ENCODE peak calls at places on chromosomes 1 and 21, in eight cellular contexts. One of them, this sample, is unnamed.

GRCh38 chr1:192958871-192959270 is 100.3 kb downstream of the UCHL5 start:
- DNase-seq in CD4-positive, alpha-beta T cell: no peak
- DNase-seq in adrenal gland: no peak
- DNase-seq in heart right ventricle: no peak
- DNase-seq in uterus: no peak
- DNase-seq in stomach: no peak
- DNase-seq in Peyer's patch: no peak
- DNase-seq in mammary epithelial cell: no peak
- DNase-seq in this sample: no peak

GRCh38 chr1:7046891-7047290 is 261.6 kb downstream of the CAMTA1 start:
- DNase-seq in Peyer's patch: no peak
- DNase-seq in adrenal gland: no peak
- DNase-seq in uterus: no peak
- DNase-seq in heart right ventricle: no peak
- DNase-seq in stomach: no peak
- DNase-seq in mammary epithelial cell: no peak
- DNase-seq in CD4-positive, alpha-beta T cell: no peak
- DNase-seq in this sample: no peak

GRCh38 chr1:174815036-174815435 is 184.7 kb upstream of the CACYBP start:
- DNase-seq in uterus: no peak
- DNase-seq in mammary epithelial cell: peak; percentile 92
- DNase-seq in stomach: no peak
- DNase-seq in adrenal gland: no peak
- DNase-seq in heart right ventricle: no peak
- DNase-seq in CD4-positive, alpha-beta T cell: no peak
- DNase-seq in Peyer's patch: no peak
- DNase-seq in this sample: peak; percentile 80

GRCh38 chr1:204650911-204651570 is 34.5 kb downstream of the LRRN2 start:
- DNase-seq in mammary epithelial cell: no peak
- DNase-seq in stomach: no peak
- DNase-seq in heart right ventricle: no peak
- DNase-seq in uterus: no peak
- DNase-seq in CD4-positive, alpha-beta T cell: no peak
- DNase-seq in Peyer's patch: no peak
- DNase-seq in adrenal gland: no peak
- DNase-seq in this sample: no peak

GRCh38 chr1:25065246-25066238 is 135.5 kb upstream of the RUNX3 start:
- DNase-seq in stomach: no peak
- DNase-seq in heart right ventricle: peak; percentile 19
- DNase-seq in Peyer's patch: no peak
- DNase-seq in CD4-positive, alpha-beta T cell: no peak
- DNase-seq in adrenal gland: no peak
- DNase-seq in uterus: no peak
- DNase-seq in mammary epithelial cell: no peak
- DNase-seq in this sample: no peak

GRCh38 chr1:6385673-6386191 is 7.8 kb downstream of the ACOT7 start:
- DNase-seq in stomach: no peak
- DNase-seq in mammary epithelial cell: peak; percentile 99
- DNase-seq in adrenal gland: peak; percentile 39
- DNase-seq in Peyer's patch: no peak
- DNase-seq in uterus: no peak
- DNase-seq in CD4-positive, alpha-beta T cell: no peak
- DNase-seq in heart right ventricle: peak; percentile 28
- DNase-seq in this sample: peak; percentile 98

GRCh38 chr21:14119038-14119437 is 91.7 kb downstream of the LIPI start:
- DNase-seq in CD4-positive, alpha-beta T cell: no peak
- DNase-seq in uterus: no peak
- DNase-seq in heart right ventricle: no peak
- DNase-seq in adrenal gland: no peak
- DNase-seq in mammary epithelial cell: no peak
- DNase-seq in stomach: no peak
- DNase-seq in Peyer's patch: no peak
- DNase-seq in this sample: no peak

GRCh38 chr1:51570063-51570720 is 46.7 kb upstream of the OSBPL9 start:
- DNase-seq in Peyer's patch: no peak
- DNase-seq in stomach: no peak
- DNase-seq in CD4-positive, alpha-beta T cell: no peak
- DNase-seq in adrenal gland: no peak
- DNase-seq in mammary epithelial cell: no peak
- DNase-seq in uterus: no peak
- DNase-seq in heart right ventricle: no peak
- DNase-seq in this sample: peak; percentile 42

GRCh38 chr1:202812176-202813026 is 1.6 kb downstream of the PCAT6 start:
- DNase-seq in stomach: no peak
- DNase-seq in uterus: no peak
- DNase-seq in CD4-positive, alpha-beta T cell: no peak
- DNase-seq in heart right ventricle: no peak
- DNase-seq in mammary epithelial cell: peak; percentile 51
- DNase-seq in adrenal gland: no peak
- DNase-seq in Peyer's patch: no peak
- DNase-seq in this sample: no peak

GRCh38 chr1:20099533-20099932 is 19.8 kb downstream of the PLA2G2D start:
- DNase-seq in stomach: no peak
- DNase-seq in Peyer's patch: no peak
- DNase-seq in uterus: no peak
- DNase-seq in CD4-positive, alpha-beta T cell: no peak
- DNase-seq in mammary epithelial cell: no peak
- DNase-seq in adrenal gland: no peak
- DNase-seq in heart right ventricle: no peak
- DNase-seq in this sample: no peak

GRCh38 chr21:36471254-36471723 is 8.6 kb downstream of the CLDN14 start:
- DNase-seq in adrenal gland: peak; percentile 30
- DNase-seq in Peyer's patch: no peak
- DNase-seq in uterus: no peak
- DNase-seq in CD4-positive, alpha-beta T cell: no peak
- DNase-seq in mammary epithelial cell: peak; percentile 34
- DNase-seq in stomach: no peak
- DNase-seq in heart right ventricle: no peak
- DNase-seq in this sample: peak; percentile 52

GRCh38 chr1:235045034-235045690 is 83.5 kb downstream of the TOMM20 start:
- DNase-seq in heart right ventricle: no peak
- DNase-seq in uterus: no peak
- DNase-seq in Peyer's patch: no peak
- DNase-seq in adrenal gland: no peak
- DNase-seq in stomach: no peak
- DNase-seq in mammary epithelial cell: no peak
- DNase-seq in CD4-positive, alpha-beta T cell: no peak
- DNase-seq in this sample: no peak

GRCh38 chr1:108708726-108709660 is 3.7 kb upstream of the FNDC7 start:
- DNase-seq in uterus: no peak
- DNase-seq in CD4-positive, alpha-beta T cell: peak; percentile 47
- DNase-seq in Peyer's patch: peak; percentile 41
- DNase-seq in heart right ventricle: no peak
- DNase-seq in stomach: no peak
- DNase-seq in adrenal gland: no peak
- DNase-seq in mammary epithelial cell: peak; percentile 11
- DNase-seq in this sample: no peak

GRCh38 chr1:201683397-201683796 is 144.5 kb downstream of the NAV1 start:
- DNase-seq in heart right ventricle: no peak
- DNase-seq in Peyer's patch: no peak
- DNase-seq in adrenal gland: no peak
- DNase-seq in uterus: no peak
- DNase-seq in CD4-positive, alpha-beta T cell: no peak
- DNase-seq in stomach: no peak
- DNase-seq in mammary epithelial cell: no peak
- DNase-seq in this sample: no peak

GRCh38 chr1:153956997-153957715 is 1.3 kb downstream of the CRTC2 start:
- DNase-seq in CD4-positive, alpha-beta T cell: no peak
- DNase-seq in heart right ventricle: no peak
- DNase-seq in mammary epithelial cell: no peak
- DNase-seq in adrenal gland: no peak
- DNase-seq in Peyer's patch: no peak
- DNase-seq in uterus: no peak
- DNase-seq in stomach: no peak
- DNase-seq in this sample: no peak

GRCh38 chr21:37514038-37514665 is 147.6 kb downstream of the DYRK1A start:
- DNase-seq in heart right ventricle: no peak
- DNase-seq in Peyer's patch: no peak
- DNase-seq in stomach: no peak
- DNase-seq in adrenal gland: no peak
- DNase-seq in CD4-positive, alpha-beta T cell: no peak
- DNase-seq in uterus: no peak
- DNase-seq in mammary epithelial cell: no peak
- DNase-seq in this sample: no peak

GRCh38 chr1:22832414-22832786 is 121.8 kb downstream of the EPHB2 start:
- DNase-seq in Peyer's patch: no peak
- DNase-seq in adrenal gland: no peak
- DNase-seq in stomach: no peak
- DNase-seq in CD4-positive, alpha-beta T cell: no peak
- DNase-seq in mammary epithelial cell: peak; percentile 81
- DNase-seq in heart right ventricle: no peak
- DNase-seq in uterus: no peak
- DNase-seq in this sample: no peak

GRCh38 chr1:118987431-118988185 is 535 bp downstream of the TBX15 start:
- DNase-seq in adrenal gland: no peak
- DNase-seq in heart right ventricle: no peak
- DNase-seq in CD4-positive, alpha-beta T cell: no peak
- DNase-seq in uterus: no peak
- DNase-seq in Peyer's patch: no peak
- DNase-seq in mammary epithelial cell: no peak
- DNase-seq in stomach: no peak
- DNase-seq in this sample: no peak

GRCh38 chr1:118986839-118987430 is 1.2 kb downstream of the TBX15 start:
- DNase-seq in heart right ventricle: no peak
- DNase-seq in Peyer's patch: no peak
- DNase-seq in uterus: no peak
- DNase-seq in CD4-positive, alpha-beta T cell: no peak
- DNase-seq in mammary epithelial cell: no peak
- DNase-seq in stomach: no peak
- DNase-seq in adrenal gland: no peak
- DNase-seq in this sample: no peak

GRCh38 chr1:118984990-118985608 is 3.0 kb downstream of the TBX15 start:
- DNase-seq in heart right ventricle: no peak
- DNase-seq in stomach: no peak
- DNase-seq in mammary epithelial cell: no peak
- DNase-seq in Peyer's patch: no peak
- DNase-seq in CD4-positive, alpha-beta T cell: no peak
- DNase-seq in adrenal gland: no peak
- DNase-seq in uterus: no peak
- DNase-seq in this sample: no peak

GRCh38 chr1:118985611-118986290 is 2.4 kb downstream of the TBX15 start:
- DNase-seq in Peyer's patch: no peak
- DNase-seq in mammary epithelial cell: no peak
- DNase-seq in uterus: no peak
- DNase-seq in stomach: no peak
- DNase-seq in adrenal gland: no peak
- DNase-seq in heart right ventricle: no peak
- DNase-seq in CD4-positive, alpha-beta T cell: no peak
- DNase-seq in this sample: no peak

DNA sequence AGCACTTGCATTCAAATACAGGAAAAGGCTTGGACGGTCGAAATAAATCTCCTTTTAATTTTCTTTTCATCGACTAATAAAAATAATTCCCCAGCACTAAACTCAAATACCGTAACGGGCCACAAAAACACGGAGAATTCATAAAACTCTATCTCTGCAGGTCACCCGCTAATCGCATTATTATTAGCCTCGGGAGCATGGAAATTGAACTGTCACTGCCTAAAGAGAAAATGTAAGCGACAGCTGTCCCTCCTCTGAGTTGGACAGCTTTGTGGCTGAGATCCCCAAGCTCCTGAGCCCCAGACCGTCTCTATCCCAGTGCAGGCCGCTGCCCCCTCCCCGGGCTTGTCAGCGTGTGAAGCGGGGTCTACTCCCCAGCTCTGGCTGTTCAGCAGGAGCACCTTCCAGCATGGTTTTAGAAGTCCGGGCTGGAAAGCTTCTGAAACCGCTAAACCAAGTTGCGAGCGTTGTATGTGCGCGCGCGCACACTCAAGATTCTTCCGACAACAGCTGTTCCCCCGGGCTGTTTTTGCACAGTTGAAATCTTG is 1.8 kb downstream of the TBX15 start:
- DNase-seq in CD4-positive, alpha-beta T cell: no peak
- DNase-seq in heart right ventricle: no peak
- DNase-seq in uterus: no peak
- DNase-seq in Peyer's patch: no peak
- DNase-seq in mammary epithelial cell: no peak
- DNase-seq in adrenal gland: no peak
- DNase-seq in stomach: no peak
- DNase-seq in this sample: no peak
- H3K27me3 ChIP-seq in CD4-positive, alpha-beta T cell: peaks cover 98% of the 10 kb centered on the region
- H3K27me3 ChIP-seq in heart right ventricle: peaks cover 100% of the 10 kb centered on the region
- H3K27me3 ChIP-seq in uterus: peaks cover 23% of the 10 kb centered on the region
- H3K27me3 ChIP-seq in Peyer's patch: peaks cover 86% of the 10 kb centered on the region
- H3K27me3 ChIP-seq in mammary epithelial cell: peaks cover 27% of the 10 kb centered on the region
- H3K27me3 ChIP-seq in adrenal gland: peaks cover 99% of the 10 kb centered on the region
- H3K27me3 ChIP-seq in stomach: peaks cover 47% of the 10 kb centered on the region
- H3K27me3 ChIP-seq in this sample: peaks cover 100% of the 10 kb centered on the region

DNA sequence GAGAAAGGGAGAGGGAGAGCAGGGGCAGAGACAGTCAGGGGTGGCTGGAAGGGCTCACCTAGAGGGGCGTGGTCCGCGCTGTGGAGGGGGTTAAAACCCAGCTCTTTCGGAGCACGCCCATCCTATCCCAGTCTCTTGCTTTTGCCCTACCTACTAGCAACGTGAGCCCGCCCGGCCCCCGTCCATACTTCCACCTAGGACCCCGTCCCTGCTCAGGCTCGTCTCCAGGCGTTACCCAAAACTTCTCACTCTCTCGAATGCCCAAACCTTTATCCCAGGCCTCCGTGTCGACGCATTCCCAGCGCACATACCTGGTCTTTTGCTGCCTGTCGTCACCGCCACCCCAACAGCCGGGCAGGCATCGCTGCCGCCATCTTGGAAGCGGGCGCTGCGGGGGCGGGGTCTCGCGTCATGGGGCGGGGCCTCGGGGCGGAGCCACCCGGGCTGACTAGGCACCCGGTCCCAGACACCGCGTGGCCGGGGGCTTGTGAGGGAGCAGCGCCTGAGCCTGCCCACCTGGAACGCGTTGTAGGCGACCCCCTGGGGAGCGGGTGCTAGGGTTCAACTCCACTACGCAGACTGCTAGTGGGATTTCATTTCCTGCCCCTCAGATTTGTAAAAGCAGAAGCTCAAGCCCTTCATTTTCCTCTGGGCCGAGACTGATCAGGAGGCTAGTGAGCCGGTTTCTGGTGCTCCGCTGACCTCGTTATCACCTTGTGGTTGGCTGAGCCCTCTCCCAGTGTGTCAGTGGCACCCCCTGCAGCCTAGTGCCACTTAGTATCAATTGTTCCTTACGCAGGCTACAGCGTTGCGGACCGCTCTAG is at the start of gene B4GALT3:
- DNase-seq in Peyer's patch: peak; percentile 91
- DNase-seq in uterus: peak; percentile 93
- DNase-seq in adrenal gland: peak; percentile 86
- DNase-seq in heart right ventricle: peak; percentile 93
- DNase-seq in CD4-positive, alpha-beta T cell: peak; percentile 88
- DNase-seq in mammary epithelial cell: peak; percentile 76
- DNase-seq in stomach: peak; percentile 92
- DNase-seq in this sample: peak; percentile 68
- TF ChIP-seq CTCF in Peyer's patch: no peak
- TF ChIP-seq CTCF in uterus: no peak
- TF ChIP-seq CTCF in adrenal gland: no peak
- TF ChIP-seq CTCF in heart right ventricle: peak; percentile 36
- TF ChIP-seq CTCF in CD4-positive, alpha-beta T cell: no peak
- TF ChIP-seq CTCF in mammary epithelial cell: no peak
- TF ChIP-seq CTCF in stomach: no peak
- TF ChIP-seq CTCF in this sample: no peak

GRCh38 chr1:188295157-188295556 is 1466.4 kb downstream of the PLA2G4A start:
- DNase-seq in Peyer's patch: no peak
- DNase-seq in CD4-positive, alpha-beta T cell: no peak
- DNase-seq in adrenal gland: no peak
- DNase-seq in uterus: no peak
- DNase-seq in mammary epithelial cell: no peak
- DNase-seq in heart right ventricle: no peak
- DNase-seq in stomach: no peak
- DNase-seq in this sample: no peak
- H3K27me3 ChIP-seq in Peyer's patch: no peaks in the 10 kb centered on the region
- H3K27me3 ChIP-seq in CD4-positive, alpha-beta T cell: no peaks in the 10 kb centered on the region
- H3K27me3 ChIP-seq in adrenal gland: no peaks in the 10 kb centered on the region
- H3K27me3 ChIP-seq in uterus: no peaks in the 10 kb centered on the region
- H3K27me3 ChIP-seq in mammary epithelial cell: peaks cover 2% of the 10 kb centered on the region
- H3K27me3 ChIP-seq in heart right ventricle: no peaks in the 10 kb centered on the region
- H3K27me3 ChIP-seq in stomach: no peaks in the 10 kb centered on the region
- H3K27me3 ChIP-seq in this sample: no peaks in the 10 kb centered on the region

GRCh38 chr1:32900956-32901822 is at the start of gene TMEM54:
- DNase-seq in uterus: peak; percentile 70
- DNase-seq in stomach: peak; percentile 86
- DNase-seq in adrenal gland: no peak
- DNase-seq in mammary epithelial cell: peak; percentile 55
- DNase-seq in heart right ventricle: peak; percentile 62
- DNase-seq in Peyer's patch: no peak
- DNase-seq in CD4-positive, alpha-beta T cell: no peak
- DNase-seq in this sample: no peak
- TF ChIP-seq CTCF in uterus: no peak
- TF ChIP-seq CTCF in stomach: no peak
- TF ChIP-seq CTCF in adrenal gland: no peak
- TF ChIP-seq CTCF in mammary epithelial cell: no peak
- TF ChIP-seq CTCF in heart right ventricle: no peak
- TF ChIP-seq CTCF in Peyer's patch: no peak
- TF ChIP-seq CTCF in CD4-positive, alpha-beta T cell: no peak
- TF ChIP-seq CTCF in this sample: no peak